ENCODE peak calls at places on chromosomes 16 and 17, in nine cellular contexts. One of them, this sample, is unnamed.

GRCh38 chr17:19747829-19748806 is at the start of gene ALDH3A1:
- DNase-seq in NB4: no peak
- DNase-seq in A549: peak; percentile 99
- DNase-seq in adrenal gland: no peak
- DNase-seq in heart left ventricle: no peak
- DNase-seq in tibial nerve: no peak
- DNase-seq in H54: no peak
- DNase-seq in GM12878: no peak
- DNase-seq in esophagus squamous epithelium: no peak
- DNase-seq in this sample: no peak

GRCh38 chr16:7482596-7483290 is 150.1 kb downstream of the RBFOX1 start:
- DNase-seq in A549: no peak
- DNase-seq in H54: no peak
- DNase-seq in tibial nerve: no peak
- DNase-seq in GM12878: no peak
- DNase-seq in heart left ventricle: no peak
- DNase-seq in esophagus squamous epithelium: no peak
- DNase-seq in NB4: no peak
- DNase-seq in adrenal gland: no peak
- DNase-seq in this sample: no peak

GRCh38 chr17:38511126-38512108 is 83.2 kb downstream of the ARHGAP23 start:
- DNase-seq in H54: peak; percentile 94
- DNase-seq in tibial nerve: no peak
- DNase-seq in GM12878: no peak
- DNase-seq in esophagus squamous epithelium: no peak
- DNase-seq in heart left ventricle: no peak
- DNase-seq in NB4: no peak
- DNase-seq in A549: no peak
- DNase-seq in adrenal gland: no peak
- DNase-seq in this sample: no peak

GRCh38 chr17:57302690-57303089 is 46.4 kb downstream of the MSI2 start:
- DNase-seq in esophagus squamous epithelium: no peak
- DNase-seq in heart left ventricle: no peak
- DNase-seq in GM12878: no peak
- DNase-seq in H54: no peak
- DNase-seq in NB4: no peak
- DNase-seq in A549: no peak
- DNase-seq in adrenal gland: no peak
- DNase-seq in tibial nerve: no peak
- DNase-seq in this sample: no peak

GRCh38 chr16:11145173-11145820 is 110.7 kb downstream of the SOCS1 start:
- DNase-seq in esophagus squamous epithelium: no peak
- DNase-seq in adrenal gland: no peak
- DNase-seq in H54: no peak
- DNase-seq in heart left ventricle: no peak
- DNase-seq in GM12878: no peak
- DNase-seq in A549: no peak
- DNase-seq in NB4: peak; percentile 37
- DNase-seq in tibial nerve: no peak
- DNase-seq in this sample: no peak

GRCh38 chr16:77788196-77789084 is at the start of gene VAT1L:
- DNase-seq in H54: peak; percentile 26
- DNase-seq in A549: peak; percentile 44
- DNase-seq in tibial nerve: no peak
- DNase-seq in esophagus squamous epithelium: no peak
- DNase-seq in heart left ventricle: peak; percentile 32
- DNase-seq in NB4: peak; percentile 69
- DNase-seq in adrenal gland: peak; percentile 42
- DNase-seq in GM12878: no peak
- DNase-seq in this sample: no peak

GRCh38 chr16:84700518-84701277 is 898 bp downstream of the USP10 start:
- DNase-seq in A549: peak; percentile 29
- DNase-seq in heart left ventricle: no peak
- DNase-seq in NB4: peak; percentile 64
- DNase-seq in tibial nerve: peak; percentile 21
- DNase-seq in H54: no peak
- DNase-seq in esophagus squamous epithelium: no peak
- DNase-seq in GM12878: no peak
- DNase-seq in adrenal gland: no peak
- DNase-seq in this sample: no peak

GRCh38 chr17:29086628-29087332 is 43.8 kb downstream of the PIPOX start:
- DNase-seq in heart left ventricle: no peak
- DNase-seq in esophagus squamous epithelium: no peak
- DNase-seq in NB4: no peak
- DNase-seq in adrenal gland: no peak
- DNase-seq in H54: no peak
- DNase-seq in A549: no peak
- DNase-seq in GM12878: no peak
- DNase-seq in tibial nerve: no peak
- DNase-seq in this sample: no peak

GRCh38 chr16:8138666-8139065 is 451.6 kb downstream of the TMEM114 start:
- DNase-seq in heart left ventricle: no peak
- DNase-seq in A549: no peak
- DNase-seq in GM12878: no peak
- DNase-seq in adrenal gland: no peak
- DNase-seq in H54: no peak
- DNase-seq in NB4: no peak
- DNase-seq in esophagus squamous epithelium: no peak
- DNase-seq in tibial nerve: no peak
- DNase-seq in this sample: no peak

GRCh38 chr16:66894948-66895696 is 14.8 kb downstream of the PDP2 start:
- DNase-seq in GM12878: no peak
- DNase-seq in esophagus squamous epithelium: peak; percentile 6
- DNase-seq in A549: peak; percentile 78
- DNase-seq in heart left ventricle: peak; percentile 70
- DNase-seq in NB4: peak; percentile 82
- DNase-seq in tibial nerve: peak; percentile 77
- DNase-seq in adrenal gland: peak; percentile 75
- DNase-seq in H54: peak; percentile 65
- DNase-seq in this sample: no peak

GRCh38 chr17:38601539-38602351 is 4.0 kb downstream of the SRCIN1 start:
- DNase-seq in tibial nerve: no peak
- DNase-seq in adrenal gland: no peak
- DNase-seq in GM12878: no peak
- DNase-seq in A549: peak; percentile 51
- DNase-seq in heart left ventricle: no peak
- DNase-seq in H54: no peak
- DNase-seq in esophagus squamous epithelium: no peak
- DNase-seq in NB4: no peak
- DNase-seq in this sample: no peak

GRCh38 chr17:74386397-74386796 is 19.1 kb downstream of the GPR142 start:
- DNase-seq in tibial nerve: peak; percentile 13
- DNase-seq in esophagus squamous epithelium: no peak
- DNase-seq in H54: no peak
- DNase-seq in adrenal gland: peak; percentile 56
- DNase-seq in NB4: peak; percentile 34
- DNase-seq in A549: no peak
- DNase-seq in heart left ventricle: peak; percentile 79
- DNase-seq in GM12878: no peak
- DNase-seq in this sample: no peak

GRCh38 chr17:731943-732787 is at the start of gene TLCD3A:
- DNase-seq in A549: peak; percentile 61
- DNase-seq in H54: peak; percentile 69
- DNase-seq in NB4: peak; percentile 31
- DNase-seq in esophagus squamous epithelium: no peak
- DNase-seq in adrenal gland: peak; percentile 55
- DNase-seq in GM12878: no peak
- DNase-seq in heart left ventricle: peak; percentile 82
- DNase-seq in tibial nerve: peak; percentile 56
- DNase-seq in this sample: no peak
- TF ChIP-seq POLR2A in A549: peak; percentile 56
- TF ChIP-seq POLR2A in H54: peak; percentile 52
- TF ChIP-seq POLR2A in NB4: no peak
- TF ChIP-seq POLR2A in esophagus squamous epithelium: peak; percentile 51
- TF ChIP-seq POLR2A in adrenal gland: no peak
- TF ChIP-seq POLR2A in GM12878: peak; percentile 58
- TF ChIP-seq POLR2A in heart left ventricle: no peak
- TF ChIP-seq POLR2A in tibial nerve: peak; percentile 8
- TF ChIP-seq POLR2A in this sample: no peak

GRCh38 chr16:590875-591200 is 972 bp downstream of the RAB40C start:
- DNase-seq in esophagus squamous epithelium: no peak
- DNase-seq in heart left ventricle: no peak
- DNase-seq in tibial nerve: no peak
- DNase-seq in GM12878: no peak
- DNase-seq in NB4: no peak
- DNase-seq in H54: no peak
- DNase-seq in A549: no peak
- DNase-seq in adrenal gland: no peak
- DNase-seq in this sample: no peak

GRCh38 chr16:590165-590874 is 454 bp downstream of the RAB40C start:
- DNase-seq in heart left ventricle: no peak
- DNase-seq in adrenal gland: peak; percentile 53
- DNase-seq in A549: no peak
- DNase-seq in GM12878: no peak
- DNase-seq in tibial nerve: peak; percentile 21
- DNase-seq in H54: no peak
- DNase-seq in NB4: no peak
- DNase-seq in esophagus squamous epithelium: no peak
- DNase-seq in this sample: no peak

GRCh38 chr16:588639-588888 is 1.3 kb upstream of the RAB40C start:
- DNase-seq in GM12878: no peak
- DNase-seq in heart left ventricle: no peak
- DNase-seq in H54: no peak
- DNase-seq in esophagus squamous epithelium: no peak
- DNase-seq in adrenal gland: peak; percentile 69
- DNase-seq in A549: peak; percentile 67
- DNase-seq in tibial nerve: no peak
- DNase-seq in NB4: peak; percentile 60
- DNase-seq in this sample: no peak

GRCh38 chr16:589658-590159 is at the start of gene RAB40C:
- DNase-seq in adrenal gland: peak; percentile 100
- DNase-seq in H54: peak; percentile 99
- DNase-seq in GM12878: peak; percentile 82
- DNase-seq in tibial nerve: peak; percentile 98
- DNase-seq in esophagus squamous epithelium: peak; percentile 95
- DNase-seq in heart left ventricle: peak; percentile 99
- DNase-seq in A549: peak; percentile 99
- DNase-seq in NB4: peak; percentile 96
- DNase-seq in this sample: peak; percentile 100

GRCh38 chr16:588889-589657 is 793 bp upstream of the RAB40C start:
- DNase-seq in A549: peak; percentile 97
- DNase-seq in tibial nerve: peak; percentile 99
- DNase-seq in adrenal gland: peak; percentile 97
- DNase-seq in NB4: peak; percentile 92
- DNase-seq in GM12878: peak; percentile 75
- DNase-seq in H54: peak; percentile 88
- DNase-seq in esophagus squamous epithelium: peak; percentile 91
- DNase-seq in heart left ventricle: peak; percentile 98
- DNase-seq in this sample: peak; percentile 100
- TF ChIP-seq POLR2A in A549: peak; percentile 86
- TF ChIP-seq POLR2A in tibial nerve: peak; percentile 56
- TF ChIP-seq POLR2A in adrenal gland: peak; percentile 98
- TF ChIP-seq POLR2A in NB4: peak; percentile 80
- TF ChIP-seq POLR2A in GM12878: peak; percentile 90
- TF ChIP-seq POLR2A in H54: peak; percentile 86
- TF ChIP-seq POLR2A in esophagus squamous epithelium: peak; percentile 90
- TF ChIP-seq POLR2A in heart left ventricle: peak; percentile 47
- TF ChIP-seq POLR2A in this sample: peak; percentile 80

GRCh38 chr17:50853015-50853615 is 13.0 kb downstream of the TOB1 start:
- DNase-seq in H54: no peak
- DNase-seq in heart left ventricle: no peak
- DNase-seq in tibial nerve: no peak
- DNase-seq in esophagus squamous epithelium: no peak
- DNase-seq in adrenal gland: no peak
- DNase-seq in GM12878: no peak
- DNase-seq in NB4: no peak
- DNase-seq in A549: no peak
- DNase-seq in this sample: peak; percentile 75
- TF ChIP-seq POLR2A in H54: no peak
- TF ChIP-seq POLR2A in heart left ventricle: no peak
- TF ChIP-seq POLR2A in tibial nerve: no peak
- TF ChIP-seq POLR2A in esophagus squamous epithelium: no peak
- TF ChIP-seq POLR2A in adrenal gland: no peak
- TF ChIP-seq POLR2A in GM12878: no peak
- TF ChIP-seq POLR2A in NB4: no peak
- TF ChIP-seq POLR2A in A549: no peak
- TF ChIP-seq POLR2A in this sample: no peak

GRCh38 chr17:1108560-1108809 is 71.3 kb downstream of the ABR start:
- DNase-seq in H54: no peak
- DNase-seq in tibial nerve: no peak
- DNase-seq in A549: no peak
- DNase-seq in NB4: no peak
- DNase-seq in esophagus squamous epithelium: no peak
- DNase-seq in adrenal gland: no peak
- DNase-seq in heart left ventricle: no peak
- DNase-seq in GM12878: no peak
- DNase-seq in this sample: no peak

GRCh38 chr17:1110844-1111598 is 68.8 kb downstream of the ABR start:
- DNase-seq in NB4: peak; percentile 87
- DNase-seq in adrenal gland: peak; percentile 84
- DNase-seq in esophagus squamous epithelium: no peak
- DNase-seq in GM12878: no peak
- DNase-seq in tibial nerve: peak; percentile 28
- DNase-seq in A549: peak; percentile 90
- DNase-seq in H54: peak; percentile 88
- DNase-seq in heart left ventricle: peak; percentile 75
- DNase-seq in this sample: no peak

GRCh38 chr17:1108810-1109605 is 70.8 kb downstream of the ABR start:
- DNase-seq in A549: peak; percentile 66
- DNase-seq in NB4: peak; percentile 62
- DNase-seq in GM12878: no peak
- DNase-seq in H54: no peak
- DNase-seq in adrenal gland: no peak
- DNase-seq in heart left ventricle: peak; percentile 76
- DNase-seq in tibial nerve: peak; percentile 20
- DNase-seq in esophagus squamous epithelium: no peak
- DNase-seq in this sample: no peak

GRCh38 chr17:1110524-1110843 is 69.3 kb downstream of the ABR start:
- DNase-seq in H54: no peak
- DNase-seq in GM12878: no peak
- DNase-seq in adrenal gland: no peak
- DNase-seq in NB4: peak; percentile 35
- DNase-seq in tibial nerve: no peak
- DNase-seq in heart left ventricle: no peak
- DNase-seq in A549: no peak
- DNase-seq in esophagus squamous epithelium: no peak
- DNase-seq in this sample: no peak

DNA sequence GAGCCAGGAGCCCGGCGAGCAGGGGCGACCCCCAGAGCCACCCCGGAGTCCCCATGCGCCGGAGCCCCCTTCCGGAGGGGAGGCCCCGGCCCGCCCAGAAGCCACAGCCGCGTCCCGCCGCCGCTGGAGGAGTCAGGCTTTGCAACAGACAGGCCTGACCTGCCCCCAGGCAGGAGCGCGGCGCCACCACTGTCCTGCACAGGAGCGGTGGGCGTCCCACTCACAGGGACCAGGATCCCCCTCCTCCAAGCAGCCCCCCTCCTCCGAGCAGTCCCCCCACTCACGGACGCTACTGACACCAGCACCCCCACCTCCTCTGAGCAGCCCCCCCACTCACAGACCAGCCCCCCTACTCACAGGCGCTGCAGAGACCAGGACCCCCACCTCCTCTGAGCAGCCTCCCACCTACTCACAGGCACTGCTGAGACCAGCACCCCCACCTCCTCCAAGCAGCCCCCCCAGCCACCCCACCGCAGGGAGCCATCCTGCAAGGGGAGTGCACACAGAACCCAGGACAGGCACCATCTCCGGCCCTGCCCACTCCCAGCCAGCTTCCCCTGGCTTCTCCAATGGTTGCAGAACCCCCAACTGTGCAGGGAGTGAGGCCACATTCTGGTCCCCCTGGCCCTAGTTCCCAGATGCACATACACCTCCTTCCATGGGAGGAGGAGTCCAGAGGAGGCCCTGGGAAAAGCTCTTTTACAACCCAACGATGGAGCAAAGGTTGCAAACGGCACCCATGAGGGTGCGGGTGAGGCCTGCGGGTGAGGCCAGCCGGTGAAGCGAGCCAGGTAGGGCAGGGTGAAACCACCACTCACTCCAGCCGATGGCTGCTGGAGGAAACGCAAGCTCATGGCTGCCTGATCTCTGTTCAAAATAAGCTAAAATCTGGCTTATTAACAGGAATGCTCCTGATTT is 69.9 kb downstream of the ABR start:
- DNase-seq in H54: no peak
- DNase-seq in NB4: peak; percentile 69
- DNase-seq in tibial nerve: no peak
- DNase-seq in esophagus squamous epithelium: no peak
- DNase-seq in A549: peak; percentile 53
- DNase-seq in adrenal gland: no peak
- DNase-seq in GM12878: no peak
- DNase-seq in heart left ventricle: no peak
- DNase-seq in this sample: no peak
- TF ChIP-seq POLR2A in H54: peak; percentile 7
- TF ChIP-seq POLR2A in NB4: no peak
- TF ChIP-seq POLR2A in tibial nerve: no peak
- TF ChIP-seq POLR2A in esophagus squamous epithelium: no peak
- TF ChIP-seq POLR2A in A549: peak; percentile 14
- TF ChIP-seq POLR2A in adrenal gland: no peak
- TF ChIP-seq POLR2A in GM12878: peak; percentile 45
- TF ChIP-seq POLR2A in heart left ventricle: no peak
- TF ChIP-seq POLR2A in this sample: no peak

This sample was measured in esophagus muscularis mucosa.